ENCODE peak calls at places on chromosomes 5 and 9, in seven cellular contexts. U is CD4-positive, CD25-positive, alpha-beta regulatory T cell; Y is pancreas; F is tibial artery; K is cardiac muscle cell; Z is WERI-Rb-1; W is uterus. B is an unnamed sample. For H3K9me3, the result is how much of the 10 kb centered on the place peaks cover.

GRCh38 chr9:114117996-114118830 is 19.1 kb upstream of the KIF12 start:
- DNase-seq in U (no peak), Y (peak), Z (no peak), F (peak), K (no peak), W (no peak), B (peak)

GRCh38 chr5:73748510-73749410 is 122.8 kb downstream of the ARHGEF28 start:
- DNase-seq in Y (peak), W (peak), U (no peak), K (peak), F (no peak), Z (no peak), B (no peak)

GRCh38 chr9:129437626-129438323 is 183.1 kb downstream of the C9orf50 start:
- DNase-seq in Z (peak), F (peak), U (no peak), Y (peak), K (no peak), W (no peak), B (no peak)

GRCh38 chr9:96150324-96151023 is 151.5 kb downstream of the HSD17B3 start:
- DNase-seq in K (no peak), Y (no peak), W (no peak), U (peak), Z (no peak), F (no peak), B (no peak)

GRCh38 chr5:157166164-157166493 is at the start of gene GARIN3:
- DNase-seq in U (no peak), Y (no peak), W (no peak), Z (no peak), K (no peak), F (no peak), B (no peak)

GRCh38 chr5:115306011-115306530 is 9.6 kb upstream of the CCDC112 start:
- DNase-seq in Y (no peak), Z (no peak), U (no peak), K (no peak), F (no peak), W (no peak), B (no peak)

GRCh38 chr5:138274189-138274853 is at the start of gene GFRA3:
- DNase-seq in Z (peak), U (peak), F (no peak), Y (peak), W (no peak), K (peak), B (no peak)

GRCh38 chr5:107782770-107783169 is 112.0 kb upstream of the EFNA5 start:
- DNase-seq in W (no peak), U (no peak), Y (no peak), Z (no peak), K (no peak), F (no peak), B (no peak)

GRCh38 chr9:122382901-122383850 is 12.4 kb downstream of the PTGS1 start:
- DNase-seq in F (no peak), U (no peak), Y (no peak), K (peak), W (no peak), Z (no peak), B (no peak)

GRCh38 chr5:168850683-168851082 is 271.5 kb upstream of the PANK3 start:
- DNase-seq in F (no peak), W (no peak), K (no peak), Z (no peak), Y (no peak), U (no peak), B (no peak)

GRCh38 chr9:126420643-126421564 is 94.3 kb downstream of the MVB12B start:
- DNase-seq in U (no peak), Y (no peak), F (no peak), W (no peak), Z (peak), K (no peak), B (no peak)

GRCh38 chr5:79086116-79086515 is 16.5 kb downstream of the BHMT2 start:
- DNase-seq in F (no peak), Y (no peak), W (no peak), K (no peak), Z (no peak), U (no peak), B (no peak)

GRCh38 chr5:138656916-138657315 is 81.7 kb upstream of the HSPA9 start:
- DNase-seq in Y (no peak), F (no peak), Z (no peak), K (no peak), W (no peak), U (no peak), B (no peak)

GRCh38 chr9:101445353-101446029 is 9.9 kb upstream of the ALDOB start:
- DNase-seq in W (no peak), U (no peak), K (peak), Y (no peak), Z (no peak), F (no peak), B (no peak)

GRCh38 chr5:158514961-158515359 is 584.8 kb downstream of the EBF1 start:
- DNase-seq in U (no peak), Y (no peak), K (no peak), Z (no peak), W (no peak), F (no peak), B (no peak)
- H3K27ac ChIP-seq in U (no peak), Y (no peak), K (no peak), Z (no peak), W (no peak), F (no peak), B (no peak)

GRCh38 chr5:56566374-56567249 is 248.7 kb upstream of the MAP3K1 start:
- DNase-seq in K (no peak), Y (no peak), Z (no peak), W (no peak), F (no peak), U (no peak), B (no peak)

GRCh38 chr5:56569576-56569975 is 245.8 kb upstream of the MAP3K1 start:
- DNase-seq in U (no peak), Z (no peak), K (peak), W (no peak), Y (no peak), F (no peak), B (no peak)

GRCh38 chr5:56565693-56566092 is 249.7 kb upstream of the MAP3K1 start:
- DNase-seq in F (no peak), W (no peak), Y (no peak), K (no peak), Z (no peak), U (no peak), B (no peak)

GRCh38 chr5:56569051-56569450 is 246.3 kb upstream of the MAP3K1 start:
- DNase-seq in U (no peak), W (no peak), Z (no peak), F (no peak), K (peak), Y (no peak), B (no peak)

GRCh38 chr5:56567278-56567677 is 248.1 kb upstream of the MAP3K1 start:
- DNase-seq in Z (no peak), Y (no peak), W (no peak), F (no peak), K (no peak), U (no peak), B (no peak)
- H3K9me3 ChIP-seq in Z (under half), Y (under half), W (under half), F (under half), K (under half), U (under half), B (under half)

GRCh38 chr5:149071216-149071615 is 8.4 kb upstream of the SH3TC2 start:
- DNase-seq in K (no peak), F (no peak), Z (no peak), W (no peak), Y (no peak), U (no peak), B (no peak)

GRCh38 chr5:149072376-149072775 is 9.5 kb upstream of the SH3TC2 start:
- DNase-seq in Z (no peak), U (no peak), Y (no peak), W (no peak), K (no peak), F (no peak), B (no peak)

GRCh38 chr5:149073217-149073616 is 10.4 kb upstream of the SH3TC2 start:
- DNase-seq in W (no peak), F (no peak), Y (no peak), U (no peak), Z (no peak), K (no peak), B (no peak)

GRCh38 chr5:149072791-149073190 is 9.9 kb upstream of the SH3TC2 start:
- DNase-seq in U (no peak), K (no peak), Z (no peak), W (no peak), F (no peak), Y (no peak), B (no peak)

GRCh38 chr5:149071756-149072155 is 8.9 kb upstream of the SH3TC2 start:
- DNase-seq in F (no peak), W (no peak), U (no peak), Y (no peak), K (no peak), Z (no peak), B (no peak)
- H3K27ac ChIP-seq in F (no peak), W (no peak), U (no peak), Y (no peak), K (no peak), Z (no peak), B (no peak)

GRCh38 chr5:140767444-140767843 is 18.5 kb upstream of the PCDHA1 start:
- DNase-seq in Y (no peak), K (no peak), U (no peak), Z (no peak), F (no peak), W (no peak), B (no peak)
- H3K9me3 ChIP-seq in Y (under half), K (under half), U (half or more), Z (under half), F (half or more), W (under half), B (under half)

DNA sequence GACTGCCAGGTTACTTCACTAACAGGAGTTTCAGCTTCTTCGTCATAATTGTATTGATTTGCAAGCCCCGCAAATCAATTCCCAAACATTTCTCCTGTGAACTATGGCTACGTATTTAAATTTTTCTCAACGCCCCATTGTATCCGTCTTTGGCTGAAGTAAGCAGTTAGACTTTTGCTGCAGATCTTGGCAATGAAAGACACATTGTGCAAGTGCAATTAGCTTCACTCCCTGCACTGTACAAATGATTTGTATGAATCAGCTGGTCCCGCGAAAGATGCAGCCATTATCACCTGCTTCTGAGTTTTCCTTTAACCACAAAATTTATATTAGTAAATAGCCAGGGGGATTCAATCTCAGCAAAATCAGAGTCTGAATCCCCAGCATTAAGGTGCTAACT is 68.6 kb upstream of the SMARCA2 start:
- DNase-seq in U (no peak), Y (no peak), F (no peak), Z (no peak), K (peak), W (no peak), B (no peak)
- H3K27ac ChIP-seq in U (no peak), Y (no peak), F (no peak), Z (no peak), K (no peak), W (no peak), B (no peak)

DNA sequence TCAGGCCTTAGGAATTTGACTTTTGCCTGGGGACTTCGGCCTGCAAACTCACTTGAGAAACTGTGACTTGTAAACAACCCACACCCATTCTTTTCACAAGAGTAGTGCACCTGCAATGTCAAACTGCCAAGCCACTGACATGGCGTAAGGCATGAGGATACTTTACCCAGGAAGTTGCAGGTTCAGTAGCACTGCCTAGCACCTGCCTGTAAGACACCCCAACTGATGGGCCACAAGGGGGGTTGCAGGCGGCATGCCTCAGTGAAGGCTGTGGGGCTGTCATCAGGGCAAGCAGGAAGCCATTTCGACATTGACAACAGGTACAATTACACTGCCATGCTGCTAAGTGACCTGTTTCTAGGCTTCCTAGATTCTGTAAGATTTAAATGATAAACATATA is 41.3 kb upstream of the RASGEF1C start:
- DNase-seq in Z (no peak), W (no peak), U (no peak), K (no peak), Y (no peak), F (no peak), B (no peak)
- H3K9me3 ChIP-seq in Z (under half), W (under half), U (half or more), K (under half), Y (under half), F (half or more), B (under half)

GRCh38 chr9:94668424-94668916 is 29.2 kb upstream of the FBP1 start:
- DNase-seq in U (no peak), F (no peak), Y (no peak), Z (no peak), W (no peak), K (no peak), B (no peak)

GRCh38 chr9:94676446-94677148 is 37.3 kb upstream of the FBP1 start:
- DNase-seq in U (no peak), K (no peak), W (no peak), F (no peak), Y (no peak), Z (no peak), B (no peak)

GRCh38 chr9:94675008-94675841 is 35.9 kb upstream of the FBP1 start:
- DNase-seq in Z (no peak), F (no peak), Y (no peak), U (no peak), K (peak), W (no peak), B (no peak)

DNA sequence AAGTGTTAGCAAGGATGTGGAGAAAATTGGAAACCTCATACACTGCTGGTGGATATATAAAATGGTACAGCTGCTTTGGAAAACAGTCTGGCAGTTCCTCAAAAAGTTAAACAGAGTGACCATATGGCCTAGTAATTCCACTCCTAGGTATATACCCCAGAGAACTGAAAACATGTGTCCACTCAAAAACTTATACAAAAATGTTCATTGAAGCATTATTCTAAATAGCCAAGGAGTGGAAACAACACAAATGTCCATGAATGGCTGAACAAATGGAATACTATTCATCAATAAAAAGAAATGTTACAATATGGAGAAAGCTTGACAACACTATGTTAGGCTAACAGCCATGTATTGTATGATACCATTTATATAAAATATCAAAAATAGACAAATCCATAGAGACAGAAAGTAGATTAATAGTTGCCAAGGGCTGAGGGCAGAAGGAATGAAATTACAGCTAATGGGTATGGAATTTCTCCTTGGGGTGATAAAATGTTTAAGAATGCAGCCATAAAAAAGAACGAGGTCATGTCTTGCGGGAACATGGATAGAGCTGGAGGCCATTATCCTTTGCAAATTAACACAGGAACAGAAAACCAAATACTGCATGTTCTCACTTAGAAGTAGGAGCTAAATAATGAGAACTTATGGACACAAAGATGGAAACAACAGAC is 33.6 kb upstream of the FBP1 start:
- DNase-seq in K (peak), Z (no peak), W (no peak), Y (no peak), F (no peak), U (no peak), B (no peak)
- H3K27ac ChIP-seq in K (no peak), Z (no peak), W (no peak), Y (no peak), F (no peak), U (no peak), B (no peak)